ENCODE peak calls at places on chromosomes 6 and 20, in five cellular contexts. One of them, this sample, is unnamed.
A peak's percentile ranks its signal among the peaks of the same experiment; 100 is the strongest.

GRCh38 chr20:63536241-63536977 is 767 bp downstream of the PTK6 start:
- DNase-seq in T-helper 2 cell: peak; percentile 7
- DNase-seq in stimulated activated effector memory CD8-positive, alpha-beta T cell treated with anti-CD3 and anti-CD28 coated beads, Interleukin-12 subunit alpha, Interleukin-12 subunit beta, amount 100 ng/mL, for 72 hours: no peak
- DNase-seq in midbrain: no peak
- DNase-seq in nucleus accumbens: no peak
- DNase-seq in this sample: no peak

GRCh38 chr6:46051962-46052361 is 36.3 kb upstream of the CLIC5 start:
- DNase-seq in T-helper 2 cell: no peak
- DNase-seq in stimulated activated effector memory CD8-positive, alpha-beta T cell treated with anti-CD3 and anti-CD28 coated beads, Interleukin-12 subunit alpha, Interleukin-12 subunit beta, amount 100 ng/mL, for 72 hours: no peak
- DNase-seq in midbrain: no peak
- DNase-seq in nucleus accumbens: no peak
- DNase-seq in this sample: no peak

GRCh38 chr6:26233608-26234420 is 131.2 kb upstream of the BTN3A2 start:
- DNase-seq in T-helper 2 cell: no peak
- DNase-seq in stimulated activated effector memory CD8-positive, alpha-beta T cell treated with anti-CD3 and anti-CD28 coated beads, Interleukin-12 subunit alpha, Interleukin-12 subunit beta, amount 100 ng/mL, for 72 hours: peak; percentile 37
- DNase-seq in midbrain: peak; percentile 8
- DNase-seq in nucleus accumbens: no peak
- DNase-seq in this sample: peak; percentile 11

GRCh38 chr20:17357238-17357637 is 130.4 kb downstream of the PCSK2 start:
- DNase-seq in T-helper 2 cell: no peak
- DNase-seq in stimulated activated effector memory CD8-positive, alpha-beta T cell treated with anti-CD3 and anti-CD28 coated beads, Interleukin-12 subunit alpha, Interleukin-12 subunit beta, amount 100 ng/mL, for 72 hours: no peak
- DNase-seq in midbrain: no peak
- DNase-seq in nucleus accumbens: no peak
- DNase-seq in this sample: no peak

GRCh38 chr20:1280421-1281102 is 14.5 kb downstream of the SNPH start:
- DNase-seq in T-helper 2 cell: no peak
- DNase-seq in stimulated activated effector memory CD8-positive, alpha-beta T cell treated with anti-CD3 and anti-CD28 coated beads, Interleukin-12 subunit alpha, Interleukin-12 subunit beta, amount 100 ng/mL, for 72 hours: no peak
- DNase-seq in midbrain: no peak
- DNase-seq in nucleus accumbens: no peak
- DNase-seq in this sample: no peak

GRCh38 chr6:125053809-125054208 is 91.6 kb downstream of the RNF217 start:
- DNase-seq in T-helper 2 cell: no peak
- DNase-seq in stimulated activated effector memory CD8-positive, alpha-beta T cell treated with anti-CD3 and anti-CD28 coated beads, Interleukin-12 subunit alpha, Interleukin-12 subunit beta, amount 100 ng/mL, for 72 hours: no peak
- DNase-seq in midbrain: no peak
- DNase-seq in nucleus accumbens: no peak
- DNase-seq in this sample: no peak

GRCh38 chr6:112218563-112218962 is 35.8 kb downstream of the LAMA4 start:
- DNase-seq in T-helper 2 cell: no peak
- DNase-seq in stimulated activated effector memory CD8-positive, alpha-beta T cell treated with anti-CD3 and anti-CD28 coated beads, Interleukin-12 subunit alpha, Interleukin-12 subunit beta, amount 100 ng/mL, for 72 hours: no peak
- DNase-seq in midbrain: no peak
- DNase-seq in nucleus accumbens: no peak
- DNase-seq in this sample: no peak

GRCh38 chr6:17098538-17098937 is 3.3 kb upstream of the STMND1 start:
- DNase-seq in T-helper 2 cell: no peak
- DNase-seq in stimulated activated effector memory CD8-positive, alpha-beta T cell treated with anti-CD3 and anti-CD28 coated beads, Interleukin-12 subunit alpha, Interleukin-12 subunit beta, amount 100 ng/mL, for 72 hours: no peak
- DNase-seq in midbrain: no peak
- DNase-seq in nucleus accumbens: no peak
- DNase-seq in this sample: peak; percentile 19

GRCh38 chr6:148146717-148147116 is 195.9 kb upstream of the SASH1 start:
- DNase-seq in T-helper 2 cell: no peak
- DNase-seq in stimulated activated effector memory CD8-positive, alpha-beta T cell treated with anti-CD3 and anti-CD28 coated beads, Interleukin-12 subunit alpha, Interleukin-12 subunit beta, amount 100 ng/mL, for 72 hours: no peak
- DNase-seq in midbrain: no peak
- DNase-seq in nucleus accumbens: no peak
- DNase-seq in this sample: no peak

GRCh38 chr6:5121479-5121878 is 36.3 kb downstream of the PPP1R3G start:
- DNase-seq in T-helper 2 cell: no peak
- DNase-seq in stimulated activated effector memory CD8-positive, alpha-beta T cell treated with anti-CD3 and anti-CD28 coated beads, Interleukin-12 subunit alpha, Interleukin-12 subunit beta, amount 100 ng/mL, for 72 hours: no peak
- DNase-seq in midbrain: no peak
- DNase-seq in nucleus accumbens: no peak
- DNase-seq in this sample: no peak

This sample was measured in globus pallidus.